ENCODE peak calls at places on chromosomes 4 and X, in four cellular contexts. E is lung, R is natural killer cell, D is cardiac septum. Y is an unnamed sample.

GRCh38 chr4:183920512-183920911 is 15.4 kb downstream of the STOX2 start:
- DNase-seq in R (no peak), E (no peak), D (no peak), Y (no peak)

GRCh38 chr4:46934731-46935130 is 25.7 kb upstream of the COX7B2 start:
- DNase-seq in E (no peak), R (no peak), D (no peak), Y (no peak)

GRCh38 chr4:33160126-33160525 is 2440.0 kb downstream of the PCDH7 start:
- DNase-seq in R (no peak), D (no peak), E (no peak), Y (peak; percentile 3)

GRCh38 chr4:161291222-161291621 is 872.6 kb downstream of the FSTL5 start:
- DNase-seq in D (no peak), E (no peak), R (no peak), Y (no peak)

GRCh38 chr4:183362916-183363542 is 40.8 kb upstream of the CLDN24 start:
- DNase-seq in E (no peak), R (no peak), D (no peak), Y (no peak)

GRCh38 chr4:99811850-99812249 is 4.8 kb upstream of the DAPP1 start:
- DNase-seq in R (no peak), E (peak; percentile 34), D (no peak), Y (peak; percentile 52)

GRCh38 chr4:121876976-121877773 is 6.9 kb upstream of the BBS7 start:
- DNase-seq in R (no peak), D (no peak), E (no peak), Y (no peak)

GRCh38 chrX:143002206-143002605 is 23.5 kb upstream of the SPANXN4 start:
- DNase-seq in E (no peak), D (no peak), R (no peak), Y (no peak)

GRCh38 chr4:9877123-9877522 is 95.7 kb downstream of the DRD5 start:
- DNase-seq in D (no peak), E (no peak), R (no peak), Y (no peak)

GRCh38 chr4:1565598-1566295 is 118.4 kb downstream of the FAM53A start:
- DNase-seq in D (no peak), E (no peak), R (no peak), Y (no peak)

GRCh38 chr4:138897818-138898226 is 117.8 kb upstream of the NOCT start:
- DNase-seq in D (no peak), E (no peak), R (no peak), Y (peak; percentile 44)

GRCh38 chr4:10102193-10102980 is 14.2 kb downstream of the WDR1 start:
- DNase-seq in R (no peak), D (no peak), E (no peak), Y (no peak)

GRCh38 chr4:132587626-132588025 is 561.5 kb upstream of the PCDH10 start:
- DNase-seq in R (no peak), E (no peak), D (no peak), Y (no peak)

GRCh38 chr4:3447431-3448395 is 5.9 kb downstream of the HGFAC start:
- DNase-seq in R (no peak), D (no peak), E (no peak), Y (no peak)

GRCh38 chrX:129529685-129530281 is 6.5 kb upstream of the SMARCA1 start:
- DNase-seq in R (no peak), E (no peak), D (no peak), Y (peak; percentile 73)

GRCh38 chr4:988726-989721 is 2.2 kb downstream of the IDUA start:
- DNase-seq in R (no peak), D (no peak), E (no peak), Y (no peak)

GRCh38 chr4:131091896-131092295 is 1995.9 kb downstream of the C4orf33 start:
- DNase-seq in R (no peak), E (no peak), D (no peak), Y (peak; percentile 47)

GRCh38 chr4:31141141-31141811 is 421.1 kb downstream of the PCDH7 start:
- DNase-seq in E (no peak), D (no peak), R (no peak), Y (no peak)

GRCh38 chr4:70505152-70505748 is 13.1 kb upstream of the AMTN start:
- DNase-seq in E (peak; percentile 51), D (no peak), R (peak; percentile 22), Y (peak; percentile 43)

GRCh38 chr4:155190099-155190498 is 18.3 kb upstream of the NPY2R start:
- DNase-seq in R (no peak), D (no peak), E (no peak), Y (no peak)

GRCh38 chrX:68947882-68948605 is 119.2 kb downstream of the EFNB1 start:
- DNase-seq in R (no peak), D (no peak), E (peak; percentile 20), Y (no peak)

GRCh38 chr4:18860836-18861530 is 839.4 kb upstream of the LCORL start:
- DNase-seq in E (no peak), R (no peak), D (no peak), Y (no peak)

GRCh38 chrX:2658585-2659292 is 32.4 kb upstream of the CD99 start:
- DNase-seq in R (no peak), D (no peak), E (no peak), Y (no peak)

GRCh38 chr4:73520821-73521220 is 39.3 kb downstream of the AFM start:
- DNase-seq in E (no peak), D (no peak), R (no peak), Y (no peak)

GRCh38 chrX:151899622-151900021 is 13.1 kb upstream of the MAGEA4 start:
- DNase-seq in D (no peak), R (no peak), E (no peak), Y (no peak)

GRCh38 chr4:36322921-36323354 is 41.5 kb downstream of the DTHD1 start:
- DNase-seq in E (no peak), R (no peak), D (no peak), Y (no peak)

GRCh38 chr4:112523764-112524505 is 8.0 kb upstream of the NEUROG2 start:
- DNase-seq in D (peak; percentile 81), E (peak; percentile 47), R (peak; percentile 58), Y (peak; percentile 82)

GRCh38 chr4:6658635-6659075 is 18.2 kb downstream of the MRFAP1 start:
- DNase-seq in R (peak; percentile 60), E (no peak), D (no peak), Y (no peak)

GRCh38 chr4:165378398-165378762 is 428 bp upstream of the CPE start:
- DNase-seq in R (no peak), E (no peak), D (no peak), Y (no peak)

GRCh38 chr4:144399927-144400326 is 246.0 kb upstream of the HHIP start:
- DNase-seq in R (no peak), D (no peak), E (no peak), Y (peak; percentile 27)

GRCh38 chrX:139739138-139739537 is 31.2 kb upstream of the MCF2 start:
- DNase-seq in D (no peak), R (peak; percentile 26), E (no peak), Y (no peak)

GRCh38 chrX:150036181-150036580 is 97.9 kb upstream of the EOLA2 start:
- DNase-seq in D (no peak), R (no peak), E (no peak), Y (no peak)

GRCh38 chrX:96591418-96591817 is 93.2 kb upstream of the DIAPH2 start:
- DNase-seq in E (no peak), R (no peak), D (no peak), Y (no peak)

GRCh38 chr4:99885063-99885664 is 9.1 kb downstream of the LAMTOR3 start:
- DNase-seq in D (no peak), R (no peak), E (no peak), Y (peak; percentile 48)

GRCh38 chr4:57303012-57303751 is 193.0 kb upstream of the IGFBP7 start:
- DNase-seq in R (no peak), E (no peak), D (no peak), Y (no peak)

GRCh38 chrX:19865567-19866363 is 21.6 kb downstream of the SH3KBP1 start:
- DNase-seq in R (no peak), E (no peak), D (peak; percentile 70), Y (no peak)

Y was measured in COR-L47.